ENCODE peak calls at places on chromosomes 6 and 20, in six cellular contexts. T is astrocyte, G is neural progenitor cell, S is GM23248, U is neuronal stem cell, N is H9. X is an unnamed sample.

GRCh38 chr6:125906158-125906998 is 50.2 kb upstream of the HINT3 start:
- DNase-seq in T (no peak), U (peak; percentile 24), N (peak; percentile 72), S (peak; percentile 41), G (peak; percentile 72), X (peak; percentile 81)

GRCh38 chr6:14290448-14291388 is 173.1 kb downstream of the CD83 start:
- DNase-seq in G (no peak), T (no peak), S (no peak), U (no peak), N (no peak), X (no peak)

GRCh38 chr6:138032571-138032970 is 74.6 kb downstream of the PERP start:
- DNase-seq in T (no peak), U (no peak), N (no peak), G (no peak), S (no peak), X (no peak)

GRCh38 chr6:28537065-28537464 is 11.4 kb downstream of the GPX5 start:
- DNase-seq in U (no peak), N (peak; percentile 53), T (no peak), S (peak; percentile 36), G (peak; percentile 49), X (no peak)

GRCh38 chr6:35062676-35063574 is 78.2 kb downstream of the TCP11 start:
- DNase-seq in G (no peak), T (no peak), N (no peak), S (no peak), U (no peak), X (no peak)

GRCh38 chr6:20001286-20001685 is 164.1 kb downstream of the ID4 start:
- DNase-seq in G (no peak), S (no peak), U (no peak), N (no peak), T (no peak), X (no peak)

GRCh38 chr20:1467355-1468116 is 887 bp upstream of the NSFL1C start:
- DNase-seq in N (peak; percentile 43), T (no peak), S (no peak), G (peak; percentile 22), U (no peak), X (no peak)

GRCh38 chr20:20204326-20204725 is 152.0 kb downstream of the CFAP61 start:
- DNase-seq in U (no peak), N (no peak), S (no peak), G (no peak), T (no peak), X (no peak)

GRCh38 chr6:26043389-26044139 is 43.7 kb upstream of the HFE start:
- DNase-seq in U (peak; percentile 78), G (no peak), S (peak; percentile 96), T (peak; percentile 95), N (no peak), X (no peak)

GRCh38 chr6:7100751-7101078 is 7.0 kb upstream of the RREB1 start:
- DNase-seq in U (no peak), T (no peak), N (no peak), G (no peak), S (no peak), X (no peak)

GRCh38 chr6:168713839-168714238 is 272.9 kb downstream of the SMOC2 start:
- DNase-seq in U (no peak), N (no peak), S (peak; percentile 27), T (no peak), G (no peak), X (no peak)

GRCh38 chr20:54179946-54180345 is 6.2 kb upstream of the CYP24A1 start:
- DNase-seq in N (no peak), T (no peak), G (no peak), U (no peak), S (no peak), X (no peak)

GRCh38 chr20:23668477-23668951 is 20.3 kb downstream of the CST4 start:
- DNase-seq in N (peak; percentile 76), G (peak; percentile 72), S (peak; percentile 62), U (peak; percentile 67), T (peak; percentile 4), X (peak; percentile 89)

GRCh38 chr20:62924567-62925419 is 1.5 kb downstream of the DIDO1 start:
- DNase-seq in U (no peak), G (no peak), S (peak; percentile 77), N (no peak), T (peak; percentile 42), X (peak; percentile 55)

GRCh38 chr6:121520337-121521163 is 85.1 kb downstream of the GJA1 start:
- DNase-seq in T (peak; percentile 98), U (no peak), N (no peak), G (no peak), S (peak; percentile 79), X (no peak)

GRCh38 chr6:32815996-32816395 is 806 bp downstream of the HLA-DOB start:
- DNase-seq in N (no peak), S (no peak), G (no peak), T (no peak), U (no peak), X (peak; percentile 95)
- H3K4me1 ChIP-seq in N (no peaks in the 10 kb centered on the region), S (peaks cover 9% of the 10 kb centered on the region), G (no peaks in the 10 kb centered on the region), T (peaks cover 6% of the 10 kb centered on the region), U (no peaks in the 10 kb centered on the region), X (peaks cover 70% of the 10 kb centered on the region)

GRCh38 chr6:41709375-41709774 is 26.0 kb downstream of the TFEB start:
- DNase-seq in S (no peak), G (no peak), T (no peak), U (no peak), N (no peak), X (no peak)

GRCh38 chr6:41713650-41714291 is 21.6 kb downstream of the TFEB start:
- DNase-seq in N (no peak), T (peak; percentile 27), G (no peak), S (peak; percentile 52), U (no peak), X (peak; percentile 72)

GRCh38 chr6:41713161-41713649 is 22.2 kb downstream of the TFEB start:
- DNase-seq in T (peak; percentile 47), S (peak; percentile 53), G (no peak), N (no peak), U (no peak), X (peak; percentile 64)

GRCh38 chr6:41712651-41713103 is 22.7 kb downstream of the TFEB start:
- DNase-seq in T (no peak), G (no peak), S (peak; percentile 47), U (no peak), N (no peak), X (no peak)

GRCh38 chr6:41711323-41712038 is 23.9 kb downstream of the TFEB start:
- DNase-seq in T (no peak), S (no peak), G (no peak), N (no peak), U (no peak), X (no peak)
- H3K4me2 ChIP-seq in T (no peak overlapping the region), S (no peak overlapping the region), G (no peak overlapping the region), N (no peak overlapping the region), U (no peak overlapping the region), X (no peak overlapping the region)

DNA sequence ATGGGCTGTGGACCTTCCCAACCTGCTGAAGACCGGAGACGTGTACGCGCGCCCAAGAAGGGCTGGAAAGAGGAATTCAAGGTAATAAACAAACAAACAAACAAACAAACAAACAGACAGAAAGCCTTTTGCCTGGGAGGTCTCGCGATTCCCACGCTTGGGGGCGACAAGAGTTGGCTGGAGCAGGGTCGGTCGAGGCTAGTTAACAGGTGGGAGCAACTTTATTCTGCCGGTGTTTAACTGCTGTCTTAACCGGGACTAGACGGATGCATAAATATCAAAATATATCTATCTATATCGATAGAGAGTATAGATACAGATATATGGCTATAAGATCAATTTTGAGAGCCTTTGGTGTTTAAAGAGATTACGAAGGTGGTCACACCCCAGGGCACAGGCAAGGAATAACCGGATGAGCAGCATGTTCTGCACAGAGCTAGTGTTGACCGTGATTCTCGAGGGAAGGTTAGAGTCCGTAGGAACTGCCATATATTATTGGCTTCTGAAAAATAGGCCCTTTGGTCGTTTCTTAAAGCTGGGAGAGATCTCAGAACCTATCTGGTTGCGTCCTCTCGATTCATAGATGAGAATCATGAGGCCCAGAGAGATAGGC is 514 bp downstream of the STMND1 start:
- DNase-seq in G (no peak), U (no peak), T (no peak), N (no peak), S (no peak), X (no peak)
- H3K9ac ChIP-seq in G (no peak overlapping the region), U (no peak overlapping the region), T (peak overlapping the region; percentile 28), N (no peak overlapping the region), S (peak overlapping the region; percentile 13), X (no peak overlapping the region)

DNA sequence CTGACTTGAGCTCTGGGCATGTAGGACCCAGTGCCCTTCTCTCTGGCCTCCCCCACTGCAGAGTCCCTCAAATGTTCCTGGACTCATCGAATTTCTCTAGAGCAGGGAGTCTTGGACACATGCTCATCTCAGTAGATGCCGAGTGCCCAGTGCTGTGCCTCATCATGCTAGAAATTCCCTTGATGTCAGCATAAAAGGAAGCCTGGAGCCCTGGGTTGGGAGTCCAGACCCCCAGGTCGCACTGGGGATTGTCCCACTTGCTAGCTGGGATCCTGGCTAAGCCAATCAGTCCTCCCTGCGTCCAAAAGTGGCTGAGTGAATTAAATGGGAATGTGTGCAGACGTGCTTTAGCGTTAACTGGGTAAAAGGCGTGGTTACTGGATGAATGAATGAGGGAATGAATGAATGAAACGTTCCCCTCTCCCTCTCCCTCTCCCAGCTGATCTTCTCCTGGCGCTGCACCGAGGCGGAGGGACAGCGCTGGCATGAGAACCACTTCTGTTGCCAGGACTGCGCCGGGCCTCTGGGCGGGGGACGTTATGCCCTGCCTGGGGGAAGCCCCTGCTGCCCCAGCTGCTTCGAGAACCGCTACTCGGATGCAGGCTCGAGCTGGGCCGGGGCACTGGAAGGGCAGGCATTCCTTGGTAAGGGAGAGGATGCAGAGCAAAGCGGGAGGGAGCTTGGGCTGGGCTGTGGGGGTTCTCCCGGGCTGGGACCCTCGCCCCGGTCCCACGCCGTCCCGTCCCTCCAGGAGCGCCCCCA is 1.6 kb upstream of the TOMM6 start:
- DNase-seq in N (peak; percentile 55), T (no peak), S (peak; percentile 54), U (no peak), G (no peak), X (no peak)
- H3K4me1 ChIP-seq in N (no peaks in the 10 kb centered on the region), T (peaks cover 10% of the 10 kb centered on the region), S (peaks cover 8% of the 10 kb centered on the region), U (peaks cover 6% of the 10 kb centered on the region), G (peaks cover 5% of the 10 kb centered on the region), X (peaks cover 41% of the 10 kb centered on the region)